ENCODE peak calls at places on chromosomes 16 and 17, in ten cellular contexts. P is BJ; V is A549; D is T-helper 2 cell treated with Interferon-gamma antibody and Interleukin-4, amounts not matched to agents 5 μg/mL and 100 μg/mL, for 36 hours; O is ACHN; F is cerebellar nuclear complex; U is body of pancreas; A is NCI-H146; R is epithelial cell of esophagus; Q is SK-N-DZ. Z is an unnamed sample.

GRCh38 chr16:55471448-55472097 is 7.4 kb upstream of the MMP2 start:
- DNase-seq in P (no peak), V (no peak), D (peak), O (peak), F (no peak), U (no peak), A (no peak), R (peak), Q (no peak), Z (no peak)

GRCh38 chr17:43676471-43676870 is 14.7 kb upstream of the MEOX1 start:
- DNase-seq in P (no peak), V (no peak), D (no peak), O (peak), F (no peak), U (no peak), A (no peak), R (no peak), Q (no peak), Z (no peak)

GRCh38 chr16:71441348-71441781 is 489 bp downstream of the TLE7 start:
- DNase-seq in P (no peak), V (no peak), D (no peak), O (no peak), F (no peak), U (no peak), A (no peak), R (no peak), Q (no peak), Z (no peak)

GRCh38 chr17:17348872-17349723 is 45.9 kb downstream of the NT5M start:
- DNase-seq in P (no peak), V (no peak), D (no peak), O (no peak), F (no peak), U (no peak), A (no peak), R (no peak), Q (no peak), Z (no peak)

GRCh38 chr17:7208027-7208571 is 11.5 kb downstream of the DLG4 start:
- DNase-seq in P (no peak), V (no peak), D (no peak), O (no peak), F (no peak), U (no peak), A (no peak), R (no peak), Q (peak), Z (no peak)

GRCh38 chr16:85755929-85756768 is 5.3 kb upstream of the C16orf74 start:
- DNase-seq in P (no peak), V (no peak), D (no peak), O (no peak), F (no peak), U (no peak), A (no peak), R (no peak), Q (no peak), Z (no peak)

GRCh38 chr17:56893503-56893902 is 20.3 kb downstream of the TRIM25 start:
- DNase-seq in P (no peak), V (no peak), D (no peak), O (no peak), F (no peak), U (no peak), A (no peak), R (no peak), Q (no peak), Z (no peak)

GRCh38 chr17:6355196-6355595 is 79.7 kb downstream of the AIPL1 start:
- DNase-seq in P (no peak), V (no peak), D (no peak), O (no peak), F (no peak), U (no peak), A (no peak), R (no peak), Q (no peak), Z (no peak)

GRCh38 chr16:56675685-56676210 is 6.1 kb downstream of the MT1H start:
- DNase-seq in P (no peak), V (no peak), D (peak), O (no peak), F (no peak), U (no peak), A (no peak), R (no peak), Q (no peak), Z (no peak)

GRCh38 chr16:50244504-50245416 is 21.6 kb upstream of the ADCY7 start:
- DNase-seq in P (no peak), V (no peak), D (no peak), O (no peak), F (no peak), U (no peak), A (no peak), R (peak), Q (peak), Z (no peak)

GRCh38 chr17:35432176-35433074 is at the start of gene SLFN12:
- DNase-seq in P (peak), V (no peak), D (peak), O (peak), F (no peak), U (peak), A (no peak), R (peak), Q (no peak), Z (peak)

GRCh38 chr17:1484586-1485310 is 7.7 kb downstream of the MYO1C start:
- DNase-seq in P (no peak), V (peak), D (peak), O (peak), F (no peak), U (peak), A (peak), R (peak), Q (peak), Z (no peak)

GRCh38 chr17:19322861-19323260 is 39.7 kb downstream of the B9D1 start:
- DNase-seq in P (no peak), V (no peak), D (no peak), O (no peak), F (no peak), U (no peak), A (no peak), R (no peak), Q (no peak), Z (no peak)

GRCh38 chr17:199806-200603 is 18.6 kb upstream of the DOC2B start:
- DNase-seq in P (no peak), V (no peak), D (no peak), O (no peak), F (no peak), U (peak), A (no peak), R (no peak), Q (no peak), Z (no peak)

GRCh38 chr16:86784267-86784626 is 205.9 kb downstream of the FOXL1 start:
- DNase-seq in P (no peak), V (no peak), D (no peak), O (no peak), F (no peak), U (no peak), A (no peak), R (no peak), Q (no peak), Z (no peak)

GRCh38 chr16:85449885-85450245 is 163.3 kb upstream of the GSE1 start:
- DNase-seq in P (no peak), V (no peak), D (no peak), O (no peak), F (no peak), U (no peak), A (no peak), R (no peak), Q (no peak), Z (no peak)

GRCh38 chr17:74274060-74274702 is at the start of gene DNAI2:
- DNase-seq in P (no peak), V (no peak), D (no peak), O (no peak), F (no peak), U (no peak), A (peak), R (no peak), Q (peak), Z (no peak)

GRCh38 chr16:86387461-86388440 is 122.6 kb upstream of the FOXF1 start:
- DNase-seq in P (peak), V (peak), D (peak), O (peak), F (no peak), U (no peak), A (no peak), R (no peak), Q (no peak), Z (peak)

GRCh38 chr16:56569971-56570370 is 5.1 kb downstream of the MT4 start:
- DNase-seq in P (no peak), V (no peak), D (no peak), O (no peak), F (no peak), U (no peak), A (no peak), R (no peak), Q (no peak), Z (no peak)

GRCh38 chr16:72945081-72945480 is 102.8 kb downstream of the ZFHX3 start:
- DNase-seq in P (no peak), V (no peak), D (no peak), O (no peak), F (no peak), U (no peak), A (no peak), R (no peak), Q (no peak), Z (no peak)